ENCODE peak calls at places on chromosomes 2 and 18, in nine cellular contexts. U is HCT116, C is neural progenitor cell, D is GM12878, S is kidney epithelial cell, W is HFF-Myc, H is kidney, Z is transverse colon, Y is AG09309. K is an unnamed sample.

GRCh38 chr2:15638720-15639119 is 47.1 kb downstream of the DDX1 start:
- DNase-seq in W (no peak), H (no peak), C (no peak), U (no peak), D (no peak), Y (peak), Z (no peak), S (no peak), K (no peak)

GRCh38 chr2:102141915-102142828 is at the start of gene IL1R1:
- DNase-seq in U (no peak), Z (peak), C (peak), W (no peak), S (no peak), H (peak), D (no peak), Y (peak), K (no peak)

GRCh38 chr2:199977984-199978415 is 22.6 kb downstream of the MAIP1 start:
- DNase-seq in C (no peak), W (no peak), Z (peak), D (peak), Y (peak), H (no peak), S (peak), U (peak), K (no peak)

GRCh38 chr2:169795181-169795580 is 3.5 kb upstream of the SSB start:
- DNase-seq in Z (no peak), U (no peak), C (no peak), W (no peak), H (no peak), D (no peak), Y (no peak), S (no peak), K (no peak)

GRCh38 chr2:208047840-208048239 is 22.5 kb upstream of the PLEKHM3 start:
- DNase-seq in D (no peak), S (no peak), U (no peak), Y (no peak), W (no peak), H (no peak), Z (peak), C (peak), K (no peak)

GRCh38 chr2:169718930-169719504 is 14.6 kb upstream of the KLHL23 start:
- DNase-seq in Z (no peak), H (no peak), Y (no peak), C (no peak), W (no peak), D (no peak), U (no peak), S (no peak), K (no peak)

GRCh38 chr18:27094621-27095020 is 90.5 kb downstream of the CHST9 start:
- DNase-seq in Z (no peak), D (no peak), H (no peak), S (peak), U (no peak), W (no peak), C (no peak), Y (no peak), K (no peak)

GRCh38 chr18:12860530-12860929 is 23.5 kb downstream of the PTPN2 start:
- DNase-seq in W (no peak), D (no peak), C (no peak), S (no peak), H (no peak), U (no peak), Y (no peak), Z (no peak), K (no peak)

GRCh38 chr2:85797959-85798358 is 44.2 kb downstream of the ATOH8 start:
- DNase-seq in C (peak), W (no peak), Z (peak), S (no peak), Y (no peak), U (no peak), D (no peak), H (no peak), K (no peak)

GRCh38 chr2:231343988-231344387 is 51.5 kb upstream of the B3GNT7 start:
- DNase-seq in U (no peak), S (no peak), C (no peak), Z (no peak), W (no peak), H (no peak), Y (no peak), D (no peak), K (no peak)

GRCh38 chr2:106095478-106096392 is 98.4 kb downstream of the UXS1 start:
- DNase-seq in U (no peak), Y (no peak), H (no peak), W (no peak), S (no peak), Z (peak), C (no peak), D (no peak), K (no peak)

GRCh38 chr2:161613161-161613560 is 11.1 kb upstream of the SLC4A10 start:
- DNase-seq in D (no peak), S (no peak), H (no peak), C (no peak), W (no peak), U (no peak), Y (no peak), Z (no peak), K (peak)

GRCh38 chr2:238727585-238728321 is 120.1 kb upstream of the TWIST2 start:
- DNase-seq in H (no peak), U (no peak), Y (peak), D (no peak), W (peak), C (no peak), S (no peak), Z (no peak), K (no peak)

GRCh38 chr18:48409591-48410094 is 460 bp upstream of the ZBTB7C start:
- DNase-seq in C (no peak), D (no peak), W (no peak), H (peak), Z (no peak), U (no peak), S (no peak), Y (no peak), K (no peak)

GRCh38 chr2:191657977-191658376 is 20.0 kb upstream of the NABP1 start:
- DNase-seq in H (no peak), U (no peak), D (no peak), C (no peak), Y (peak), Z (no peak), W (no peak), S (no peak), K (no peak)

GRCh38 chr2:189829092-189829843 is 45.0 kb downstream of the PMS1 start:
- DNase-seq in U (no peak), C (no peak), W (no peak), Y (peak), S (no peak), H (no peak), Z (no peak), D (no peak), K (no peak)

GRCh38 chr18:34364699-34365098 is 140.0 kb upstream of the NOL4 start:
- DNase-seq in Z (no peak), Y (no peak), H (no peak), U (no peak), C (no peak), D (no peak), W (no peak), S (no peak), K (no peak)

GRCh38 chr2:240219208-240219890 is 78.9 kb upstream of the OTOS start:
- DNase-seq in Y (no peak), Z (no peak), W (no peak), D (no peak), U (no peak), S (no peak), H (peak), C (no peak), K (no peak)

GRCh38 chr18:45617284-45617683 is 2.0 kb downstream of the SLC14A2 start:
- DNase-seq in S (no peak), D (no peak), U (peak), W (peak), Y (peak), C (no peak), H (peak), Z (peak), K (peak)

GRCh38 chr2:173090973-173091660 is 15.5 kb downstream of the MAP3K20 start:
- DNase-seq in H (peak), Z (no peak), C (no peak), S (no peak), Y (no peak), U (no peak), D (no peak), W (no peak), K (no peak)

GRCh38 chr18:13335903-13336302 is 117.3 kb downstream of the LDLRAD4 start:
- DNase-seq in U (no peak), W (no peak), D (no peak), Y (no peak), Z (no peak), S (no peak), H (no peak), C (peak), K (no peak)

GRCh38 chr18:42187611-42188378 is 232.8 kb downstream of the PIK3C3 start:
- DNase-seq in Z (no peak), Y (no peak), D (peak), W (no peak), H (no peak), C (no peak), U (no peak), S (no peak), K (no peak)

GRCh38 chr18:41845563-41845962 is 109.5 kb upstream of the PIK3C3 start:
- DNase-seq in W (no peak), U (no peak), S (no peak), Z (no peak), Y (no peak), H (no peak), C (no peak), D (no peak), K (no peak)

GRCh38 chr2:56539618-56540017 is 355.8 kb downstream of the CCDC85A start:
- DNase-seq in H (no peak), D (no peak), C (no peak), U (no peak), Y (no peak), S (no peak), W (no peak), Z (no peak), K (no peak)

GRCh38 chr2:232928564-232929302 is 58.7 kb downstream of the SNORC start:
- DNase-seq in W (no peak), Z (no peak), C (peak), D (no peak), Y (no peak), S (no peak), U (no peak), H (no peak), K (no peak)

GRCh38 chr18:41681138-41681881 is 273.7 kb upstream of the PIK3C3 start:
- DNase-seq in C (no peak), D (no peak), Z (no peak), Y (no peak), U (no peak), W (no peak), H (no peak), S (no peak), K (no peak)

GRCh38 chr2:205650450-205650849 is 31.9 kb upstream of the NRP2 start:
- DNase-seq in U (no peak), D (no peak), S (peak), W (peak), Y (peak), Z (no peak), C (peak), H (no peak), K (no peak)

GRCh38 chr2:230106771-230107170 is 38.0 kb upstream of the SLC16A14 start:
- DNase-seq in U (no peak), D (no peak), H (no peak), Y (no peak), S (no peak), W (no peak), C (no peak), Z (no peak), K (no peak)

GRCh38 chr2:97714084-97714949 is 941 bp downstream of the ZAP70 start:
- DNase-seq in C (no peak), U (no peak), W (no peak), H (peak), Y (no peak), Z (no peak), D (no peak), S (no peak), K (no peak)

GRCh38 chr18:8480506-8481328 is 128.5 kb upstream of the RAB12 start:
- DNase-seq in C (peak), U (peak), Z (no peak), H (no peak), Y (peak), S (peak), W (peak), D (no peak), K (no peak)

GRCh38 chr2:105795575-105795934 is 50.8 kb downstream of the NCK2 start:
- DNase-seq in H (no peak), D (no peak), C (no peak), W (no peak), Y (no peak), Z (no peak), U (no peak), S (no peak), K (no peak)

GRCh38 chr2:239274391-239275001 is 126.3 kb downstream of the HDAC4 start:
- DNase-seq in W (peak), U (peak), C (peak), Y (peak), S (no peak), Z (peak), H (no peak), D (no peak), K (no peak)

GRCh38 chr18:23547306-23547705 is 39.0 kb downstream of the NPC1 start:
- DNase-seq in S (no peak), H (no peak), Y (no peak), D (no peak), Z (no peak), U (peak), C (no peak), W (no peak), K (no peak)

GRCh38 chr2:151354807-151355206 is 2.6 kb upstream of the TNFAIP6 start:
- DNase-seq in Y (no peak), S (no peak), U (no peak), W (no peak), D (no peak), Z (no peak), H (no peak), C (no peak), K (no peak)

GRCh38 chr2:135279209-135279608 is 227.1 kb downstream of the RAB3GAP1 start:
- DNase-seq in D (no peak), U (no peak), W (no peak), Y (no peak), H (no peak), S (no peak), C (no peak), Z (no peak), K (no peak)

GRCh38 chr2:74441690-74442482 is at the start of gene RTKN:
- DNase-seq in H (peak), U (peak), W (no peak), S (no peak), D (no peak), Y (no peak), Z (peak), C (peak), K (no peak)

GRCh38 chr18:21115519-21116411 is 4.2 kb upstream of the ROCK1 start:
- DNase-seq in S (no peak), Z (no peak), D (no peak), W (peak), C (peak), H (no peak), Y (peak), U (no peak), K (no peak)

GRCh38 chr2:207616185-207616584 is 9.0 kb downstream of the METTL21A start:
- DNase-seq in S (no peak), D (no peak), C (no peak), H (no peak), U (no peak), Y (no peak), Z (no peak), W (no peak), K (no peak)

GRCh38 chr18:62566818-62567217 is 44.0 kb downstream of the ZCCHC2 start:
- DNase-seq in C (no peak), H (no peak), Y (no peak), S (no peak), D (no peak), U (no peak), Z (no peak), W (no peak), K (no peak)

DNA sequence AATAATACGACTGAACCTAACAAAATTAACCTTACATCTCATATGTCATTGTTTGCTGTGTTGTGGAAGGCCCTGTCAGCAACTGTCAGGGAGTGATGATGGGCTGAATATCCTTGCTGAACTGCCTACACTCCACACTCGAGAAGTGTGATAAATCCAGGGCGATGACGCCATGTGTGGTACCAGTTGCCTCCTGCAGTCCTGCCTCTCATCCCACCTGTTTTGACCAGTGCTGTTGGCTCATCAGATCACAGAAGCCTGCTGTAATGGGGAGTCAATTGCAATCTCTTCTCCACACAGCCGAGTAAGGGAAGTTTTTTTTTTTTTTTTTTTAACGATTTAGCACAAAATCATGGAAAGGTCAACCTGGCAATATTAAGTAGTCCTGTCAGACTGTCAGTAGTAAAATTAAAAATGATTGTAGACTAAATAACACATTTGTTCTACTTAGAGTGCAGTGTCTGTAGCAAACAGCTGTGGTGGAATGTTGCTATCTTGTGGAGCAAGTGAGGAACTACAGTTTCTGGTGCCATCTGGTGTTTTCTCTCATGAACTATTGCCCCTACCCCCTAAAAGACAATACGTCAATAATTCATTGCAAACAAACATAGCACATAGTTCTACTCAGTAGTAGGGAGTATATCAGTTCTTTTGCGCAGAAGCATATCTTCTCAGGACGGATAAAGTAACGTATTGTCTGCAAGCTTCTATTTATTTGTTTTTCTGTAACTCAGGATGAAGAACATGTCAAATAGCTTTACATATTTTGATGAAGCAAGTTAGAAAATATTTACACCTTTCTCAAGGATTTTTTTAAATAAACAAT is 347.6 kb downstream of the CTNNA2 start:
- DNase-seq in S (no peak), D (no peak), Y (no peak), W (no peak), U (no peak), Z (no peak), C (peak), H (no peak), K (peak)
- TF ChIP-seq CTCF in S (peak), D (no peak), Y (no peak), W (peak), U (no peak), Z (peak), C (peak), H (no peak), K (peak)

GRCh38 chr2:11723061-11723371 is 23.4 kb upstream of the LPIN1 start:
- DNase-seq in C (no peak), H (no peak), W (no peak), U (no peak), S (no peak), Z (no peak), D (no peak), Y (no peak), K (no peak)
- H3K4me3 ChIP-seq in C (no peak), H (no peak), W (no peak), U (no peak), S (no peak), Z (no peak), D (no peak), Y (no peak), K (no peak)

GRCh38 chr18:36459786-36460185 is 162.3 kb downstream of the FHOD3 start:
- DNase-seq in W (no peak), D (no peak), C (no peak), Y (no peak), H (no peak), S (no peak), Z (no peak), U (no peak), K (no peak)
- TF ChIP-seq CTCF in W (no peak), D (no peak), C (no peak), Y (no peak), H (no peak), S (no peak), Z (no peak), U (no peak), K (no peak)

GRCh38 chr2:70125498-70125898 is 38.2 kb downstream of the PCBP1 start:
- DNase-seq in Y (no peak), C (no peak), U (no peak), H (peak), S (no peak), Z (no peak), W (no peak), D (no peak), K (no peak)
- H3K4me3 ChIP-seq in Y (peak), C (peak), U (no peak), H (peak), S (no peak), Z (peak), W (peak), D (peak), K (peak)

DNA sequence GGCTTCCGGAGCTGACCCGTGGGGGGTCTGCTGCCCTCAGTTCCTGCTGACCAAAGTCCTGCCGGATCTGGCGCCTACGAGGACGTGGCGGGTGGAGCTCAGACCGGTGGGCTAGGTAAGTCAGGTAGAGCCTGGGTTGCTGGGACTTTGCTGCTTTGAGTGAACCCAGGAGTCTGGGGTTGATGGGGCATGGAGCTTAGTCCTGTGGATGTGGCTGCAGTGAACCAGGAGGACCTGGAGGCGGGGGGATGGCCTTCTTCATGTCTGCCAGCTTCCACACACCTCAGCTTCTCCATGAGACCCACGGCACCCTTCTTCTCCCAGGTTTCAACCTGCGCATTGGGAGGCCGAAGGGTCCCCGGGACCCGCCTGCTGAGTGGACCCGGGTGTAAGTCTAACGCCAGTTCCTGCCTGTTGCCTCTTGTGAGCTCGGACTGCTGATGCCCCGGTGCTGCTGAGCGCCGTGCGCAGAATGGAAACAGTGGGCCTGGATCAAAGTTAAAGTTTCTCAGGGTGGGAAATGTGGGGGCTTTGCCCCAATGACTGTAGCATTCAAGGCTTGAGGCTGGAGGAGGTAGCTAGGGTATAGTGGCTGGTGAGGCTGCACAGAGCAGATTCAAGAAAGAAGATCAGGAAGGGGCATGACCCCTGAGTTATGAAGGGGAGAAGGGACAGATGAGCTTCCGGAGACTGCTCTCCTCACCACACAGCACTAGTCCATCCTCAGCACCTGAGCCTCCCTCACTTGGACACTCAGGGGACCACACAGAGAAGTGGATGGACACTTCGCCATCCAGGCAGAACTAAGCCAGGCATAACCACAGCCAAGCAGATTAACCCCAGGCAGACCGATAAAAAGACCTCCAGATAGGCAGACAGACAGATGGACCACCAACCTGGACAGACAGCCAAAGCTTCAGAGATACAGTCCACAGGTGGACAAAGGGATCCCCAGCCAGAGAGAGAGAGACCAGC is 17.3 kb downstream of the PTPN18 start:
- DNase-seq in S (no peak), W (no peak), H (peak), D (no peak), C (no peak), Z (no peak), Y (no peak), U (no peak), K (no peak)
- TF ChIP-seq CTCF in S (no peak), W (no peak), H (no peak), D (no peak), C (peak), Z (no peak), Y (no peak), U (no peak), K (no peak)

GRCh38 chr2:224883700-224884099 is 158.6 kb downstream of the DOCK10 start:
- DNase-seq in H (no peak), Z (no peak), C (no peak), U (no peak), S (no peak), W (no peak), Y (no peak), D (no peak), K (no peak)

GRCh38 chr2:224884188-224884587 is 158.1 kb downstream of the DOCK10 start:
- DNase-seq in U (no peak), Y (peak), Z (no peak), C (no peak), H (no peak), W (no peak), D (no peak), S (no peak), K (no peak)

GRCh38 chr2:224881846-224882245 is 160.4 kb downstream of the DOCK10 start:
- DNase-seq in Y (no peak), C (no peak), S (no peak), W (no peak), Z (no peak), U (no peak), H (no peak), D (no peak), K (no peak)

GRCh38 chr2:224883172-224883516 is 159.1 kb downstream of the DOCK10 start:
- DNase-seq in U (no peak), D (no peak), Z (no peak), Y (no peak), W (no peak), S (no peak), C (no peak), H (no peak), K (no peak)

GRCh38 chr2:224882291-224883171 is 159.7 kb downstream of the DOCK10 start:
- DNase-seq in H (no peak), Y (peak), W (peak), U (no peak), D (no peak), Z (no peak), S (peak), C (no peak), K (peak)
- H3K4me3 ChIP-seq in H (no peak), Y (no peak), W (no peak), U (no peak), D (no peak), Z (no peak), S (no peak), C (no peak), K (no peak)